ENCODE peak calls at places on chromosomes 12 and 14, in ten cellular contexts. Z is RPMI8226; M is Calu3; W is stimulated activated CD8-positive, alpha-beta memory T cell treated with anti-CD3 and anti-CD28 coated beads, Interleukin-4, amount 100 ng/mL, for 1 hour; G is fibroblast of the conjunctiva; N is naive B cell; C is heart right ventricle; X is SW480; K is NCI-H187; T is activated CD4-positive, alpha-beta T cell treated with anti-CD3 and anti-CD28 coated beads, Interleukin-2, amount 10 ng/mL, durations not matched to agents 7 days and 5 days. J is an unnamed sample.

GRCh38 chr12:15591811-15592210 is 197.4 kb downstream of the EPS8 start:
- DNase-seq in Z (no peak), M (no peak), W (no peak), G (no peak), N (no peak), C (no peak), X (no peak), K (no peak), T (no peak), J (no peak)

GRCh38 chr14:59398841-59399240 is 66.3 kb downstream of the GPR135 start:
- DNase-seq in Z (no peak), M (no peak), W (no peak), G (no peak), N (no peak), C (no peak), X (no peak), K (no peak), T (peak; percentile 46), J (no peak)

GRCh38 chr12:78600541-78600940 is 264.0 kb upstream of the SYT1 start:
- DNase-seq in Z (no peak), M (no peak), W (no peak), G (no peak), N (no peak), C (no peak), X (no peak), K (no peak), T (no peak), J (no peak)

GRCh38 chr12:105761075-105761474 is 377.7 kb downstream of the NUAK1 start:
- DNase-seq in Z (no peak), M (no peak), W (no peak), G (no peak), N (no peak), C (no peak), X (no peak), K (no peak), T (no peak), J (no peak)

GRCh38 chr12:111803851-111804250 is 37.1 kb downstream of the ALDH2 start:
- DNase-seq in Z (no peak), M (no peak), W (no peak), G (no peak), N (no peak), C (no peak), X (no peak), K (no peak), T (no peak), J (no peak)

GRCh38 chr14:105315941-105316562 is 1.5 kb downstream of the PACS2 start:
- DNase-seq in Z (no peak), M (no peak), W (no peak), G (no peak), N (no peak), C (no peak), X (peak; percentile 41), K (no peak), T (no peak), J (no peak)

GRCh38 chr14:67941456-67942018 is 122.0 kb downstream of the RAD51B start:
- DNase-seq in Z (no peak), M (no peak), W (no peak), G (peak; percentile 61), N (no peak), C (no peak), X (no peak), K (no peak), T (no peak), J (no peak)

GRCh38 chr14:54778618-54779017 is 124.0 kb downstream of the GCH1 start:
- DNase-seq in Z (no peak), M (no peak), W (no peak), G (no peak), N (no peak), C (peak; percentile 59), X (no peak), K (no peak), T (no peak), J (no peak)

GRCh38 chr14:24081739-24082204 is 10.4 kb downstream of the CPNE6 start:
- DNase-seq in Z (no peak), M (no peak), W (no peak), G (no peak), N (no peak), C (no peak), X (no peak), K (no peak), T (no peak), J (no peak)

GRCh38 chr14:90419200-90419599 is 22.4 kb downstream of the CALM1 start:
- DNase-seq in Z (no peak), M (peak; percentile 89), W (no peak), G (peak; percentile 69), N (no peak), C (peak; percentile 58), X (peak; percentile 66), K (no peak), T (no peak), J (peak; percentile 78)

GRCh38 chr12:117805865-117806264 is 162.9 kb downstream of the KSR2 start:
- DNase-seq in Z (no peak), M (no peak), W (no peak), G (no peak), N (no peak), C (no peak), X (no peak), K (no peak), T (no peak), J (no peak)

GRCh38 chr12:70853326-70853725 is 67.2 kb downstream of the PTPRR start:
- DNase-seq in Z (no peak), M (no peak), W (no peak), G (peak; percentile 85), N (no peak), C (no peak), X (no peak), K (no peak), T (no peak), J (no peak)

GRCh38 chr12:58489394-58489793 is 430.9 kb downstream of the LRIG3 start:
- DNase-seq in Z (no peak), M (no peak), W (no peak), G (no peak), N (no peak), C (no peak), X (no peak), K (no peak), T (no peak), J (no peak)

GRCh38 chr14:36767603-36768281 is 106.1 kb downstream of the PAX9 start:
- DNase-seq in Z (no peak), M (peak; percentile 32), W (no peak), G (no peak), N (no peak), C (no peak), X (peak; percentile 19), K (peak; percentile 83), T (no peak), J (no peak)

GRCh38 chr12:46233985-46234384 is 34.9 kb downstream of the SLC38A1 start:
- DNase-seq in Z (no peak), M (no peak), W (no peak), G (no peak), N (no peak), C (no peak), X (no peak), K (no peak), T (no peak), J (no peak)

GRCh38 chr12:54723653-54724256 is 75.6 kb upstream of the DCD start:
- DNase-seq in Z (peak; percentile 50), M (peak; percentile 21), W (no peak), G (no peak), N (peak; percentile 7), C (no peak), X (peak; percentile 30), K (no peak), T (peak; percentile 55), J (no peak)

GRCh38 chr12:103800252-103800771 is 40.7 kb downstream of the NT5DC3 start:
- DNase-seq in Z (no peak), M (peak; percentile 51), W (no peak), G (peak; percentile 67), N (no peak), C (peak; percentile 61), X (no peak), K (peak; percentile 91), T (no peak), J (no peak)

GRCh38 chr12:118633071-118633470 is 256.7 kb downstream of the SUDS3 start:
- DNase-seq in Z (peak; percentile 36), M (no peak), W (no peak), G (no peak), N (no peak), C (no peak), X (no peak), K (no peak), T (no peak), J (no peak)

GRCh38 chr12:57046947-57047890 is 2.7 kb downstream of the MYO1A start:
- DNase-seq in Z (no peak), M (no peak), W (no peak), G (no peak), N (no peak), C (no peak), X (no peak), K (no peak), T (peak; percentile 71), J (no peak)

GRCh38 chr14:105857223-105857815 is 330.9 kb downstream of the TMEM121 start:
- DNase-seq in Z (no peak), M (no peak), W (no peak), G (no peak), N (peak; percentile 1), C (no peak), X (no peak), K (no peak), T (peak; percentile 64), J (no peak)

GRCh38 chr14:58167057-58167456 is 15.0 kb upstream of the ARMH4 start:
- DNase-seq in Z (no peak), M (no peak), W (no peak), G (no peak), N (no peak), C (no peak), X (no peak), K (no peak), T (no peak), J (no peak)

GRCh38 chr14:75515631-75515999 is 6.7 kb upstream of the BATF start:
- DNase-seq in Z (no peak), M (no peak), W (no peak), G (no peak), N (peak; percentile 81), C (no peak), X (no peak), K (no peak), T (no peak), J (no peak)

GRCh38 chr14:63210812-63211211 is 6.6 kb downstream of the RHOJ start:
- DNase-seq in Z (no peak), M (no peak), W (no peak), G (no peak), N (no peak), C (no peak), X (no peak), K (no peak), T (no peak), J (no peak)

GRCh38 chr14:56953884-56954283 is 143.6 kb upstream of the OTX2 start:
- DNase-seq in Z (no peak), M (no peak), W (no peak), G (no peak), N (no peak), C (no peak), X (no peak), K (no peak), T (no peak), J (no peak)

GRCh38 chr14:58501214-58501816 is 73.8 kb downstream of the KIAA0586 start:
- DNase-seq in Z (peak; percentile 49), M (peak; percentile 16), W (no peak), G (peak; percentile 78), N (peak; percentile 35), C (no peak), X (peak; percentile 69), K (peak; percentile 9), T (peak; percentile 55), J (no peak)

GRCh38 chr14:71538949-71539659 is 393.1 kb upstream of the RGS6 start:
- DNase-seq in Z (no peak), M (no peak), W (no peak), G (peak; percentile 57), N (no peak), C (no peak), X (no peak), K (no peak), T (no peak), J (no peak)

GRCh38 chr12:4763549-4763948 is 43.3 kb downstream of the GALNT8 start:
- DNase-seq in Z (no peak), M (peak; percentile 8), W (no peak), G (no peak), N (no peak), C (no peak), X (peak; percentile 26), K (peak; percentile 58), T (no peak), J (no peak)

GRCh38 chr14:90301580-90302181 is 30.1 kb downstream of the NRDE2 start:
- DNase-seq in Z (peak; percentile 16), M (no peak), W (no peak), G (peak; percentile 68), N (no peak), C (no peak), X (peak; percentile 51), K (peak; percentile 12), T (no peak), J (no peak)

J was measured in omental fat pad.